ENCODE peak calls at places on chromosomes 13 and 19, in four cellular contexts. J is GM18507, V is tibial nerve, N is Daoy. Y is an unnamed sample.
A peak's percentile ranks its signal among the peaks of the same experiment; 100 is the strongest.

GRCh38 chr19:19034204-19034624 is 811 bp downstream of the ARMC6 start:
- DNase-seq in J (peak; percentile 72), V (no peak), N (peak; percentile 91), Y (no peak)

GRCh38 chr19:52809801-52810200 is 11.6 kb downstream of the ZNF28 start:
- DNase-seq in V (no peak), N (no peak), J (no peak), Y (no peak)

GRCh38 chr13:113814435-113814821 is 49.4 kb downstream of the GAS6 start:
- DNase-seq in N (peak; percentile 38), V (no peak), J (no peak), Y (no peak)

GRCh38 chr19:34356875-34357274 is 8.1 kb upstream of the GPI start:
- DNase-seq in N (no peak), V (no peak), J (no peak), Y (no peak)

GRCh38 chr13:20499986-20500385 is 25.7 kb downstream of the CRYL1 start:
- DNase-seq in V (no peak), N (no peak), J (no peak), Y (no peak)

GRCh38 chr19:6739884-6740588 is 556 bp downstream of the TRIP10 start:
- DNase-seq in V (no peak), J (no peak), N (peak; percentile 29), Y (no peak)

GRCh38 chr19:30150626-30151025 is 208.6 kb downstream of the URI1 start:
- DNase-seq in N (peak; percentile 72), V (no peak), J (no peak), Y (no peak)

GRCh38 chr13:39451860-39452301 is 151.1 kb downstream of the LHFPL6 start:
- DNase-seq in N (no peak), J (no peak), V (peak; percentile 40), Y (no peak)

GRCh38 chr19:44608391-44608821 is 5.0 kb upstream of the IGSF23 start:
- DNase-seq in V (no peak), N (peak; percentile 19), J (no peak), Y (no peak)

GRCh38 chr13:105655046-105655445 is 880.4 kb downstream of the EFNB2 start:
- DNase-seq in V (no peak), N (peak; percentile 6), J (no peak), Y (no peak)

GRCh38 chr13:111216166-111216960 is 101.3 kb downstream of the ARHGEF7 start:
- DNase-seq in N (peak; percentile 19), V (peak; percentile 51), J (no peak), Y (no peak)

GRCh38 chr19:17337675-17338439 is 504 bp downstream of the GTPBP3 start:
- DNase-seq in N (peak; percentile 39), J (no peak), V (no peak), Y (peak; percentile 73)

GRCh38 chr19:6238256-6238642 is 41.5 kb downstream of the MLLT1 start:
- DNase-seq in N (no peak), J (no peak), V (no peak), Y (no peak)

GRCh38 chr19:50415661-50416033 is 3.1 kb upstream of the SPIB start:
- DNase-seq in V (no peak), J (peak; percentile 84), N (no peak), Y (no peak)

GRCh38 chr19:5903054-5903501 is 512 bp downstream of the NDUFA11 start:
- DNase-seq in J (no peak), N (peak; percentile 55), V (no peak), Y (no peak)

GRCh38 chr13:93549326-93549855 is 322.8 kb downstream of the GPC6 start:
- DNase-seq in V (no peak), J (no peak), N (no peak), Y (no peak)

GRCh38 chr13:77300176-77301141 is 26.4 kb downstream of the MYCBP2 start:
- DNase-seq in V (no peak), N (no peak), J (no peak), Y (no peak)

GRCh38 chr13:114161028-114161556 is 18.0 kb upstream of the CFAP97D2 start:
- DNase-seq in N (no peak), J (no peak), V (no peak), Y (no peak)

GRCh38 chr19:15243236-15243957 is 11.1 kb upstream of the EPHX3 start:
- DNase-seq in V (no peak), J (no peak), N (no peak), Y (no peak)

GRCh38 chr13:54705738-54706137 is 1677.1 kb downstream of the OLFM4 start:
- DNase-seq in J (no peak), V (no peak), N (no peak), Y (no peak)

GRCh38 chr13:101309014-101309619 is 107.2 kb downstream of the NALCN start:
- DNase-seq in V (no peak), N (no peak), J (no peak), Y (no peak)

GRCh38 chr19:16365300-16365996 is 40.8 kb downstream of the KLF2 start:
- DNase-seq in V (no peak), N (no peak), J (no peak), Y (no peak)

GRCh38 chr19:16330368-16330801 is 5.8 kb downstream of the KLF2 start:
- DNase-seq in J (no peak), N (peak; percentile 98), V (no peak), Y (peak; percentile 91)

GRCh38 chr19:19224150-19224851 is 12.5 kb downstream of the NCAN start:
- DNase-seq in J (no peak), V (no peak), N (no peak), Y (no peak)

GRCh38 chr19:17716309-17716929 is 2.9 kb upstream of the MAP1S start:
- DNase-seq in V (no peak), N (no peak), J (no peak), Y (no peak)

GRCh38 chr13:79829880-79830279 is 348.9 kb downstream of the NDFIP2 start:
- DNase-seq in V (no peak), J (no peak), N (no peak), Y (no peak)

GRCh38 chr19:51375504-51376221 is 3.2 kb upstream of the NKG7 start:
- DNase-seq in N (peak; percentile 36), V (no peak), J (no peak), Y (no peak)

GRCh38 chr13:32443111-32443510 is 15.2 kb upstream of the N4BP2L1 start:
- DNase-seq in N (no peak), J (no peak), V (peak; percentile 19), Y (no peak)

Y was measured in suprapubic skin.